ENCODE peak calls at places on chromosomes 3 and 15, in six cellular contexts. One of them, this sample, is unnamed.

GRCh38 chr3:9779721-9780450 is 10.1 kb upstream of the CAMK1 start:
- DNase-seq in neuronal stem cell: no peak
- DNase-seq in trophoblast cell: no peak
- DNase-seq in H9: no peak
- DNase-seq in H1: no peak
- DNase-seq in mesenchymal stem cell: no peak
- DNase-seq in this sample: no peak

GRCh38 chr3:37916685-37917084 is 55.0 kb downstream of the CTDSPL start:
- DNase-seq in neuronal stem cell: no peak
- DNase-seq in trophoblast cell: no peak
- DNase-seq in H9: no peak
- DNase-seq in H1: no peak
- DNase-seq in mesenchymal stem cell: no peak
- DNase-seq in this sample: no peak

GRCh38 chr3:162742159-162742717 is 1245.6 kb downstream of the OTOL1 start:
- DNase-seq in neuronal stem cell: no peak
- DNase-seq in trophoblast cell: no peak
- DNase-seq in H9: no peak
- DNase-seq in H1: no peak
- DNase-seq in mesenchymal stem cell: no peak
- DNase-seq in this sample: no peak

GRCh38 chr3:179098388-179099077 is 26.9 kb upstream of the ZMAT3 start:
- DNase-seq in neuronal stem cell: no peak
- DNase-seq in trophoblast cell: peak
- DNase-seq in H9: no peak
- DNase-seq in H1: no peak
- DNase-seq in mesenchymal stem cell: peak
- DNase-seq in this sample: peak

GRCh38 chr15:36658321-36658720 is 78.9 kb downstream of the CDIN1 start:
- DNase-seq in neuronal stem cell: no peak
- DNase-seq in trophoblast cell: no peak
- DNase-seq in H9: no peak
- DNase-seq in H1: no peak
- DNase-seq in mesenchymal stem cell: no peak
- DNase-seq in this sample: peak

GRCh38 chr3:152285509-152285908 is 16.8 kb downstream of the MBNL1 start:
- DNase-seq in neuronal stem cell: no peak
- DNase-seq in trophoblast cell: no peak
- DNase-seq in H9: no peak
- DNase-seq in H1: no peak
- DNase-seq in mesenchymal stem cell: no peak
- DNase-seq in this sample: no peak

GRCh38 chr15:95574053-95574452 is 756.4 kb upstream of the NR2F2 start:
- DNase-seq in neuronal stem cell: no peak
- DNase-seq in trophoblast cell: no peak
- DNase-seq in H9: no peak
- DNase-seq in H1: no peak
- DNase-seq in mesenchymal stem cell: peak
- DNase-seq in this sample: no peak

GRCh38 chr3:72569754-72570440 is 278.3 kb downstream of the SHQ1 start:
- DNase-seq in neuronal stem cell: no peak
- DNase-seq in trophoblast cell: no peak
- DNase-seq in H9: no peak
- DNase-seq in H1: no peak
- DNase-seq in mesenchymal stem cell: no peak
- DNase-seq in this sample: no peak

GRCh38 chr3:40899286-40899712 is 300.0 kb upstream of the CTNNB1 start:
- DNase-seq in neuronal stem cell: no peak
- DNase-seq in trophoblast cell: peak
- DNase-seq in H9: no peak
- DNase-seq in H1: no peak
- DNase-seq in mesenchymal stem cell: peak
- DNase-seq in this sample: no peak

GRCh38 chr3:143595456-143596077 is 252.7 kb downstream of the SLC9A9 start:
- DNase-seq in neuronal stem cell: no peak
- DNase-seq in trophoblast cell: no peak
- DNase-seq in H9: no peak
- DNase-seq in H1: no peak
- DNase-seq in mesenchymal stem cell: no peak
- DNase-seq in this sample: no peak
- H4K91ac ChIP-seq in neuronal stem cell: no peak
- H4K91ac ChIP-seq in trophoblast cell: no peak
- H4K91ac ChIP-seq in H9: no peak
- H4K91ac ChIP-seq in H1: no peak
- H4K91ac ChIP-seq in mesenchymal stem cell: no peak
- H4K91ac ChIP-seq in this sample: no peak

GRCh38 chr15:50144342-50145120 is 25.5 kb upstream of the ATP8B4 start:
- DNase-seq in neuronal stem cell: no peak
- DNase-seq in trophoblast cell: no peak
- DNase-seq in H9: no peak
- DNase-seq in H1: no peak
- DNase-seq in mesenchymal stem cell: no peak
- DNase-seq in this sample: no peak
- H3K14ac ChIP-seq in neuronal stem cell: no peak
- H3K14ac ChIP-seq in trophoblast cell: no peak
- H3K14ac ChIP-seq in H9: no peak
- H3K14ac ChIP-seq in H1: no peak
- H3K14ac ChIP-seq in mesenchymal stem cell: no peak
- H3K14ac ChIP-seq in this sample: peak

GRCh38 chr15:89812847-89813320 is 1.8 kb downstream of the ANPEP start:
- DNase-seq in neuronal stem cell: no peak
- DNase-seq in trophoblast cell: no peak
- DNase-seq in H9: no peak
- DNase-seq in H1: no peak
- DNase-seq in mesenchymal stem cell: no peak
- DNase-seq in this sample: no peak

GRCh38 chr15:89812126-89812846 is 2.4 kb downstream of the ANPEP start:
- DNase-seq in neuronal stem cell: no peak
- DNase-seq in trophoblast cell: no peak
- DNase-seq in H9: no peak
- DNase-seq in H1: no peak
- DNase-seq in mesenchymal stem cell: no peak
- DNase-seq in this sample: no peak

GRCh38 chr15:89815769-89816168 is 1.1 kb upstream of the ANPEP start:
- DNase-seq in neuronal stem cell: no peak
- DNase-seq in trophoblast cell: no peak
- DNase-seq in H9: no peak
- DNase-seq in H1: no peak
- DNase-seq in mesenchymal stem cell: no peak
- DNase-seq in this sample: no peak

GRCh38 chr15:89814112-89814742 is 425 bp downstream of the ANPEP start:
- DNase-seq in neuronal stem cell: no peak
- DNase-seq in trophoblast cell: no peak
- DNase-seq in H9: peak
- DNase-seq in H1: no peak
- DNase-seq in mesenchymal stem cell: peak
- DNase-seq in this sample: no peak

DNA sequence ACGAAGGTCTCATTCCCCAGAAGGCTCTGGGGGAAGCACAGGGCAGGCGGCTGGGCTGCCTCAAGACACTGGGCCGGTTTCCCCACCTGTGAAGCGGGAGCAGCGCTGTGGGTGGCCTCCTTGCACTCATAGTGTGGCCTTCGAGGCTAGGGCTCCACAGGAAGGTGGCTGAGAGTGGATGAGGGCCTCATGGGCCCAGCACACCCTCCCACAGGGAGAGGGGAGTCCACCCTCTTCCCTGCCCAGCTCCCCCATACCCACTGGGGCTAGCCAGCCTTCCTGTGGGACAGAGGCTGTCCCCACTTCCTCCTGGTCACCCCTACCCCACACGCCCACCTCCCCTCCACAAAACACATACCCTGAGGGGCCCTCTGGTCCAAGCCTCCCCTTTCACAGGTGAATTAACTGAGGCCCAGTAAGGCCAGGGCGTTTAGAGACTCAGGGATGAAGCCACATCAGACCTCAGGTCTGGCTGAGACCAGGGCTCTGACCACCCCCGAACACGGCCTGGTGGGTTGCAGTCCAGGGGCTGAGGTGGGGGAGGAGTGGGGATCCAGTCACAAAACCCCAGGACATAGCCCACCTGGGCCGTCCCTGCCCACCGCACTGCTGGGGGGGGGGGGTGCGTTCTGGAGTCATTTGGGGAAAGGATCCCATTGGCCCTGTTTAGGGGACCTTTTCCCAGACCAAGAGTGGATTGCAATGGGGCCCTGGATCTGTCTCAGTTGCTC is 1.1 kb downstream of the ANPEP start:
- DNase-seq in neuronal stem cell: no peak
- DNase-seq in trophoblast cell: no peak
- DNase-seq in H9: no peak
- DNase-seq in H1: no peak
- DNase-seq in mesenchymal stem cell: no peak
- DNase-seq in this sample: no peak
- H3K27ac ChIP-seq in neuronal stem cell: no peak
- H3K27ac ChIP-seq in trophoblast cell: no peak
- H3K27ac ChIP-seq in H9: no peak
- H3K27ac ChIP-seq in H1: no peak
- H3K27ac ChIP-seq in mesenchymal stem cell: no peak
- H3K27ac ChIP-seq in this sample: no peak

DNA sequence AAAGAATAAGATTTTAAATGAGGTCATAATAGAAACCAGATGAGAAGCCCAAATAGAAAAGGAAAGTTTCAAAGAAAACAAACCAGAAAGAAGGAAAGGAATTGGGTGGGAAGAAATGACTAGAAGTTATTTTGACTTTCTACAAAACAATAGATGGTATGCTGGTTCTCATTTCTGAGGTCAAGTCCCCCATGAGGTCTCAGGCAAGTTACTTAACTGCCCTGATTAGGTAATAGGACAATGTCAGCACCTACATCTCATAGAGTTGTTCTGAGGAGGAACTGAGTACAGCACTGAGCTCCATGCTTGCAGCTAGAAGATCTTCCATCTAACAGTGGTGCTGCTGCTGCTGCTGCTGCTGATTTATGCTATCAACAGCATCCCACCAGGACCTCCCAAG is 185.9 kb downstream of the ERC2 start:
- DNase-seq in neuronal stem cell: no peak
- DNase-seq in trophoblast cell: no peak
- DNase-seq in H9: no peak
- DNase-seq in H1: no peak
- DNase-seq in mesenchymal stem cell: no peak
- DNase-seq in this sample: no peak
- H4K91ac ChIP-seq in neuronal stem cell: no peak
- H4K91ac ChIP-seq in trophoblast cell: no peak
- H4K91ac ChIP-seq in H9: no peak
- H4K91ac ChIP-seq in H1: no peak
- H4K91ac ChIP-seq in mesenchymal stem cell: no peak
- H4K91ac ChIP-seq in this sample: no peak

DNA sequence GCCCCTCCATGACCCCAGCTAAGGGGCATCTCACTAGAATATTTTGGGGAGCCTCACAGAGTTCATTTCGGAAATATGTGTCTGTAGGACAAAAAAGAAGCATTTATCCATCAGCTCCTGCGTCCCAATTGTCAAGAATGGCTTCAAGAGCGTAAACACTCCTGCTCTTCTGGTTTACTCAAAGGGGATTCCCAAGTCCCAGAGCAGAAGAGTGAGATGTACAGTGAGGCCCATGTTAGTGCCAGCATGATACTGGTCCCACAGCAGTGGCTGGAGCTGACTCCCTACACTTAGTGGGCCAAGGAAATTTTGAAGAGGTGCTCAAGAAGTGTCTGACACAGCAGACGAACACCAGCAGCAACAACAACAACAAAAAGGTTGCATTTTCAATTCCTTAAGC is 34.9 kb upstream of the ARL8B start:
- DNase-seq in neuronal stem cell: no peak
- DNase-seq in trophoblast cell: no peak
- DNase-seq in H9: no peak
- DNase-seq in H1: no peak
- DNase-seq in mesenchymal stem cell: no peak
- DNase-seq in this sample: no peak
- H3K14ac ChIP-seq in neuronal stem cell: no peak
- H3K14ac ChIP-seq in trophoblast cell: no peak
- H3K14ac ChIP-seq in H9: no peak
- H3K14ac ChIP-seq in H1: no peak
- H3K14ac ChIP-seq in mesenchymal stem cell: no peak
- H3K14ac ChIP-seq in this sample: no peak

GRCh38 chr3:183534249-183534648 is 21.3 kb downstream of the KLHL6 start:
- DNase-seq in neuronal stem cell: no peak
- DNase-seq in trophoblast cell: peak
- DNase-seq in H9: no peak
- DNase-seq in H1: no peak
- DNase-seq in mesenchymal stem cell: peak
- DNase-seq in this sample: peak

GRCh38 chr3:183532620-183533409 is 22.7 kb downstream of the KLHL6 start:
- DNase-seq in neuronal stem cell: no peak
- DNase-seq in trophoblast cell: peak
- DNase-seq in H9: no peak
- DNase-seq in H1: no peak
- DNase-seq in mesenchymal stem cell: no peak
- DNase-seq in this sample: no peak

GRCh38 chr3:183537295-183537730 is 18.2 kb downstream of the KLHL6 start:
- DNase-seq in neuronal stem cell: no peak
- DNase-seq in trophoblast cell: peak
- DNase-seq in H9: no peak
- DNase-seq in H1: no peak
- DNase-seq in mesenchymal stem cell: peak
- DNase-seq in this sample: peak

GRCh38 chr3:183536238-183536880 is 19.1 kb downstream of the KLHL6 start:
- DNase-seq in neuronal stem cell: no peak
- DNase-seq in trophoblast cell: peak
- DNase-seq in H9: no peak
- DNase-seq in H1: no peak
- DNase-seq in mesenchymal stem cell: no peak
- DNase-seq in this sample: no peak

GRCh38 chr3:183533410-183534132 is 21.9 kb downstream of the KLHL6 start:
- DNase-seq in neuronal stem cell: no peak
- DNase-seq in trophoblast cell: peak
- DNase-seq in H9: peak
- DNase-seq in H1: no peak
- DNase-seq in mesenchymal stem cell: peak
- DNase-seq in this sample: no peak
- H3K27ac ChIP-seq in neuronal stem cell: no peak
- H3K27ac ChIP-seq in trophoblast cell: no peak
- H3K27ac ChIP-seq in H9: no peak
- H3K27ac ChIP-seq in H1: peak
- H3K27ac ChIP-seq in mesenchymal stem cell: no peak
- H3K27ac ChIP-seq in this sample: no peak

DNA sequence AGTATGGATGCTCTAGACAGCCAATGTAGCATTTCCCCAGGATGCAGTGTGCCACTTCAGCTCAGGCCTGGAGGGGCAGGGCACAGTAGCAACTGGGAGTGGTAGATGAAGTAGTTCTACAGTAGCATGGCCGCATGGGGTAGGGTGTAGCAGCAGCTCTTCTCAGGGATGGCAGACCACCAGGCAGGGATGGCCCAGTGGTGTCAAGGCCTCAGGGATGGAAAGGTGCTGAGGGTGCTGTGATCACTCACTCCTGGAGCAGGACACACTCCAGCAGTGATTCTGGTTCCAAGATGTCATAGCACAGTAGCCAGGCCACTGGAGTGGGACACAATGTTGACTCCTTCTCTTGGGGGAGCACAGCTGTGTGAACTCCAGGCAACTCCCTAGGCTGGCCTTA is 210.9 kb upstream of the LYSMD4 start:
- DNase-seq in neuronal stem cell: no peak
- DNase-seq in trophoblast cell: no peak
- DNase-seq in H9: no peak
- DNase-seq in H1: no peak
- DNase-seq in mesenchymal stem cell: no peak
- DNase-seq in this sample: no peak
- H4K91ac ChIP-seq in neuronal stem cell: no peak
- H4K91ac ChIP-seq in trophoblast cell: no peak
- H4K91ac ChIP-seq in H9: no peak
- H4K91ac ChIP-seq in H1: no peak
- H4K91ac ChIP-seq in mesenchymal stem cell: no peak
- H4K91ac ChIP-seq in this sample: no peak